ENCODE peak calls at places on chromosomes 2 and 18, in four cellular contexts. One of them, this sample, is unnamed.

GRCh38 chr2:74525717-74526648 is at the start of gene DQX1:
- DNase-seq in HepG2: peak
- DNase-seq in Peyer's patch: no peak
- DNase-seq in body of pancreas: no peak
- DNase-seq in this sample: no peak

GRCh38 chr2:111116843-111117665 is 3.7 kb upstream of the BCL2L11 start:
- DNase-seq in HepG2: peak
- DNase-seq in Peyer's patch: peak
- DNase-seq in body of pancreas: peak
- DNase-seq in this sample: peak

GRCh38 chr2:112155331-112156151 is 17.4 kb downstream of the FBLN7 start:
- DNase-seq in HepG2: no peak
- DNase-seq in Peyer's patch: no peak
- DNase-seq in body of pancreas: no peak
- DNase-seq in this sample: no peak

GRCh38 chr2:170180031-170180566 is 2.2 kb downstream of the MYO3B start:
- DNase-seq in HepG2: no peak
- DNase-seq in Peyer's patch: no peak
- DNase-seq in body of pancreas: no peak
- DNase-seq in this sample: no peak

GRCh38 chr18:811192-812122 is 585 bp downstream of the YES1 start:
- DNase-seq in HepG2: no peak
- DNase-seq in Peyer's patch: no peak
- DNase-seq in body of pancreas: no peak
- DNase-seq in this sample: peak

GRCh38 chr18:65628390-65628789 is 122.4 kb upstream of the CDH7 start:
- DNase-seq in HepG2: no peak
- DNase-seq in Peyer's patch: no peak
- DNase-seq in body of pancreas: no peak
- DNase-seq in this sample: no peak

GRCh38 chr18:3012306-3012919 is 531 bp downstream of the LPIN2 start:
- DNase-seq in HepG2: no peak
- DNase-seq in Peyer's patch: peak
- DNase-seq in body of pancreas: peak
- DNase-seq in this sample: peak

GRCh38 chr2:96923810-96924774 is 54.2 kb upstream of the SEMA4C start:
- DNase-seq in HepG2: no peak
- DNase-seq in Peyer's patch: no peak
- DNase-seq in body of pancreas: no peak
- DNase-seq in this sample: no peak

GRCh38 chr2:214649440-214650205 is 159.9 kb downstream of the BARD1 start:
- DNase-seq in HepG2: no peak
- DNase-seq in Peyer's patch: no peak
- DNase-seq in body of pancreas: no peak
- DNase-seq in this sample: no peak

GRCh38 chr2:24399434-24400206 is 39.3 kb upstream of the ITSN2 start:
- DNase-seq in HepG2: peak
- DNase-seq in Peyer's patch: no peak
- DNase-seq in body of pancreas: no peak
- DNase-seq in this sample: no peak

GRCh38 chr2:79200762-79201161 is 41.2 kb upstream of the REG3A start:
- DNase-seq in HepG2: no peak
- DNase-seq in Peyer's patch: no peak
- DNase-seq in body of pancreas: no peak
- DNase-seq in this sample: no peak

GRCh38 chr2:238585836-238586821 is 159.4 kb downstream of the ASB1 start:
- DNase-seq in HepG2: no peak
- DNase-seq in Peyer's patch: no peak
- DNase-seq in body of pancreas: no peak
- DNase-seq in this sample: peak

GRCh38 chr2:181953773-181954537 is 31.7 kb upstream of the PPP1R1C start:
- DNase-seq in HepG2: peak
- DNase-seq in Peyer's patch: no peak
- DNase-seq in body of pancreas: peak
- DNase-seq in this sample: no peak

GRCh38 chr2:181952413-181953226 is 33.0 kb upstream of the PPP1R1C start:
- DNase-seq in HepG2: no peak
- DNase-seq in Peyer's patch: no peak
- DNase-seq in body of pancreas: no peak
- DNase-seq in this sample: no peak

GRCh38 chr2:181955010-181955409 is 30.6 kb upstream of the PPP1R1C start:
- DNase-seq in HepG2: no peak
- DNase-seq in Peyer's patch: no peak
- DNase-seq in body of pancreas: no peak
- DNase-seq in this sample: no peak

GRCh38 chr2:181957668-181958067 is 28.0 kb upstream of the PPP1R1C start:
- DNase-seq in HepG2: no peak
- DNase-seq in Peyer's patch: no peak
- DNase-seq in body of pancreas: no peak
- DNase-seq in this sample: no peak

GRCh38 chr2:181954538-181954883 is 31.1 kb upstream of the PPP1R1C start:
- DNase-seq in HepG2: no peak
- DNase-seq in Peyer's patch: no peak
- DNase-seq in body of pancreas: no peak
- DNase-seq in this sample: no peak
- TF ChIP-seq CTCF in HepG2: no peak
- TF ChIP-seq CTCF in Peyer's patch: no peak
- TF ChIP-seq CTCF in body of pancreas: no peak
- TF ChIP-seq CTCF in this sample: no peak

DNA sequence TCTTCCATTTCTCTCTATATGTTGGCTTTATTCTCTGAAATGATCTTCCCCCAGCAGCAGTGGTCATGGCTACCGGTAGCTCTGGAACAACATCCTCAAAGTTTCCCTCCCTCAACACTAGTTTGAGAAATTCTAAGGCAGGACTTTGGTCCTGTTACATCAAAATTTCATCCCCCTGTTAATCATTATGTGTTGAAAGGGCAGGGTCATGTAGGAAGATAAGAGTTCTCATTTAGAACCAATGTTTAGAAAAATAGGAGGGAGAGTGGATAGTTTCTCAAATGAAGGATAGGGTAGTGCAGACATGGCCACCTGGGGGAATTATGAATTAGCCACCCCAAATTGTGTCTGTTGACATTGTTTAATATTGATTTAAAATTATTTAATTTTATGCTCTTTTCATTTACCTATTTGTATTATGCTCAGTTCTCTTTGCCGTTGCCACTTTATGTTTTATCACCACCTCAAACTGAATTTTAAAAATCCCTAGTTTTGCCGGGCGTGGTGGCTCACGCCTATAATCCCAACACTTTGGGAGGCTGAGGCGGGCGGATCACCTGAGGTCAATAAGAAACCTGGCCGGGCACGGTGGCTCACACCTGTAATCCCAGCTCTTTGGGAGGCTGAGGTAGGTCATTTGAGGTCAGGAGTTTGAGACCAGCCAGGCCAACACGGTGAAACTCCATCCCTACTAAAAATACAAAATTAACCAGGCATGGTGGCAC is 22.3 kb downstream of the EML4 start:
- DNase-seq in HepG2: peak
- DNase-seq in Peyer's patch: no peak
- DNase-seq in body of pancreas: no peak
- DNase-seq in this sample: no peak
- TF ChIP-seq POLR2A in HepG2: peak
- TF ChIP-seq POLR2A in Peyer's patch: no peak
- TF ChIP-seq POLR2A in body of pancreas: no peak
- TF ChIP-seq POLR2A in this sample: no peak

GRCh38 chr2:46460241-46460921 is 19.0 kb upstream of the TMEM247 start:
- DNase-seq in HepG2: peak
- DNase-seq in Peyer's patch: no peak
- DNase-seq in body of pancreas: peak
- DNase-seq in this sample: peak

GRCh38 chr2:46460991-46461715 is 18.2 kb upstream of the TMEM247 start:
- DNase-seq in HepG2: peak
- DNase-seq in Peyer's patch: peak
- DNase-seq in body of pancreas: peak
- DNase-seq in this sample: peak

GRCh38 chr2:46462936-46463335 is 16.4 kb upstream of the TMEM247 start:
- DNase-seq in HepG2: no peak
- DNase-seq in Peyer's patch: no peak
- DNase-seq in body of pancreas: no peak
- DNase-seq in this sample: no peak

GRCh38 chr2:46459694-46460093 is 19.7 kb upstream of the TMEM247 start:
- DNase-seq in HepG2: no peak
- DNase-seq in Peyer's patch: no peak
- DNase-seq in body of pancreas: no peak
- DNase-seq in this sample: no peak

DNA sequence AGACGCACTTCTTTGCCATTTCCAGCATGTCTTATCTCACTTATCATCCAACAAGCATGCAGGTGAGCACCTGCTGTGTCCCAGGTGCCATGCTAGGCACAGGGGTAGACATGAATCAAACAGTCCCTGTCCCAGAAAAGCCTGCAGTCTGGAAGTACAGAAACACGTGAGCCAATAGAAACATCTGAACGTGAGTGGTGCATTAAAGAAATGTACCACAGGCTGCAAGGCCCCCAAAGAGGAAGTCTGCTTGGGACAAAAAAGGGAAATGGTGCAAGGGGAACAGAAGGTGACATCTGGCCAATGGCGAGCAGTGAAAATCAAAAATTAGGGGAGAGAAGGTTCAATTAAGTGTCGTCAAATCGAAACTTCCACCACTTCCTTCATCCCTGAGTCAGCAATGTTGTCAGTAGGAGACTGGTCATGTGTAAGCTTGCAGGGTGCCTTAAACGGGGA is 17.6 kb upstream of the TMEM247 start:
- DNase-seq in HepG2: no peak
- DNase-seq in Peyer's patch: no peak
- DNase-seq in body of pancreas: no peak
- DNase-seq in this sample: no peak
- TF ChIP-seq CTCF in HepG2: no peak
- TF ChIP-seq CTCF in Peyer's patch: no peak
- TF ChIP-seq CTCF in body of pancreas: no peak
- TF ChIP-seq CTCF in this sample: no peak

GRCh38 chr2:240567872-240568677 is at the start of gene RNPEPL1:
- DNase-seq in HepG2: no peak
- DNase-seq in Peyer's patch: peak
- DNase-seq in body of pancreas: peak
- DNase-seq in this sample: peak

GRCh38 chr2:240567137-240567871 is 980 bp upstream of the RNPEPL1 start:
- DNase-seq in HepG2: no peak
- DNase-seq in Peyer's patch: peak
- DNase-seq in body of pancreas: peak
- DNase-seq in this sample: peak

GRCh38 chr2:240565267-240566202 is 2.7 kb upstream of the RNPEPL1 start:
- DNase-seq in HepG2: peak
- DNase-seq in Peyer's patch: peak
- DNase-seq in body of pancreas: peak
- DNase-seq in this sample: peak

GRCh38 chr2:240564571-240565266 is 3.6 kb upstream of the RNPEPL1 start:
- DNase-seq in HepG2: no peak
- DNase-seq in Peyer's patch: peak
- DNase-seq in body of pancreas: no peak
- DNase-seq in this sample: no peak

DNA sequence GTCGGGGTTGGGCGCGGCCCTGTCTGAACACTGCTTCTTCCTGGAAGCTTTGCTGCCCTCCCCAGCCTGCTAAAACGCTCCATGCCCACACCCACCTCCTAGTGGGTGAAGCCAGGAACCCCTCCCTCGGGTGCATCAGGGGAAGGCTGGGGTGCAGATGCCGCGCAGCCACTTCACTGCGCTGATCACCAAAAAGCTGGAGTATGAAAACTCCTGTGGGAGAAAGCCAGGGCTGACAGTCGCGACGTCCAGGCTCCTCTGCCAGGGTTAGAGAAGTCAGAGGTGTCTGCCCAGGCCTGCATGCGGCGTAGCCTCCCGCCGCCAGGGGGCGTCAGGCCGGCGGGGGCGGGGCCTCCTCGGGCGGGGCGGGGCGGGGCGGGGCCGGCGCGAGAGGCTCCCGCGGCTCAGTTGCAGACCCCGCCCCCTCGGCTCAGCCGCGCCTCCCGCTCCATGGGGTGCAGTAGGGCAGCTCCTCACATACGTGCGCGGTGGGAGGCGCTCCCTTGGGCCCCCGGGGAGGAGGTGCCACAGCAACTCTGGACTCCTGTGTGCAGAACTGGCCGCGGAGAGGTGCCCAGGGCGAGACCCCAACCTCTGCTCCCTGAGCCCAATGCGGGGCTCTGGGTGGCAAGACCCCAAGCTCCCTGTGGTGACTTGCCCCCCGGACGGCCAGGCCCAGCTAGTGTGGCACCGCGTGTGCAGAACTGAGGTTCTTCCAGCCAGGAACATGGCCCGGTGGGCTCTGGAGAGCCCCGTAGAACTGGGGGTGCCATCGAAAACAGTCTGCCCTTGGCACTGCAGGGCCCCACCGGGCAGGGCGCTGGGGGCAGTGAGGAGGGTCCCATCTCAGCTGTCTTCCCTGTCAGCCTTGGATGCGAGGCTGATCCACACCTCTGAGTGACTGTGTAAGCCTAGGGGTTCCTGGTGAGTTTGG is 1.8 kb upstream of the RNPEPL1 start:
- DNase-seq in HepG2: peak
- DNase-seq in Peyer's patch: peak
- DNase-seq in body of pancreas: peak
- DNase-seq in this sample: peak
- TF ChIP-seq POLR2A in HepG2: no peak
- TF ChIP-seq POLR2A in Peyer's patch: peak
- TF ChIP-seq POLR2A in body of pancreas: peak
- TF ChIP-seq POLR2A in this sample: no peak

GRCh38 chr2:129813404-129813803 is 166.1 kb upstream of the RAB6C start:
- DNase-seq in HepG2: no peak
- DNase-seq in Peyer's patch: no peak
- DNase-seq in body of pancreas: no peak
- DNase-seq in this sample: no peak
- TF ChIP-seq CTCF in HepG2: peak
- TF ChIP-seq CTCF in Peyer's patch: no peak
- TF ChIP-seq CTCF in body of pancreas: no peak
- TF ChIP-seq CTCF in this sample: no peak

GRCh38 chr2:38943784-38944183 is 54.1 kb downstream of the ARHGEF33 start:
- DNase-seq in HepG2: no peak
- DNase-seq in Peyer's patch: no peak
- DNase-seq in body of pancreas: no peak
- DNase-seq in this sample: no peak
- TF ChIP-seq POLR2A in HepG2: no peak
- TF ChIP-seq POLR2A in Peyer's patch: no peak
- TF ChIP-seq POLR2A in body of pancreas: no peak
- TF ChIP-seq POLR2A in this sample: no peak

DNA sequence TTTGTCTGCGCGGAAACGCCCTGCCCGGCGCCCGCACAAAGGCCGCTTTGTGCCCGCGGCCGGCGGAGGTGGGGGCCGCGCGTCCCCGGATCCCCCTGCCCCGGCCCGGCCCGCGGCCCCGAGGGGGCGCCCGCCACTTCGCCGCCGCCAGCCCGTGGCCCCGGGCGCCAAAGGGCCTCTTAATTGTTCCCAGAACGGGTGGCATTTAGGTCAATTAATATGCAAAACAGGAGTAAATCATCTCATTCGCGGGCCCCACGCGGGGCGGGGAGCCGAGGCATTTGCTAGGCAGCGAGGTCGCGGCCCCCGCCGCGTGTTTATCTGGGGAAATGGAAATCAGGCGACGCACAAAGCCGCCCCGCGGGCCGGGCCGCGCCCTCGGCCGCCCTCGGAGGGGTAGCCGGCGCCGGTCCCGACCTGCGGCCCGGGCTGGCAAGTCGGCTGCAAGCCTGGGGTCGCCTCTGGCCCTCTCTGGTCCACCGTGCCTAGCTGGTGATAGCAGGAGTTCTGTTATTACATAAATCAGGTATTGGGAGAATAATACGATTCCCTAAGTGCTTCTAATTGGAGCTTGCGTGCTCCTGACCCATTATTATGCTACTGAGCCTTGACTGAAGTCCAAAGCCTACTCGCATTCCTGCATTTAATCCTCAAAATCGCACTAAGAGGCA is 148.2 kb upstream of the GLI2 start:
- DNase-seq in HepG2: no peak
- DNase-seq in Peyer's patch: no peak
- DNase-seq in body of pancreas: no peak
- DNase-seq in this sample: no peak
- TF ChIP-seq CTCF in HepG2: no peak
- TF ChIP-seq CTCF in Peyer's patch: no peak
- TF ChIP-seq CTCF in body of pancreas: no peak
- TF ChIP-seq CTCF in this sample: no peak

This sample was measured in sigmoid colon.